ENCODE peak calls at places on chromosomes 7 and 10, in nine cellular contexts. One of them, this sample, is unnamed.

GRCh38 chr7:116575853-116576252 is 51.0 kb downstream of the CAV1 start:
- DNase-seq in Panc1: no peak
- DNase-seq in astrocyte of the spinal cord: no peak
- DNase-seq in A673: no peak
- DNase-seq in mucosa of descending colon: no peak
- DNase-seq in adrenal gland: no peak
- DNase-seq in psoas muscle: no peak
- DNase-seq in astrocyte: no peak
- DNase-seq in neural crest cell: no peak
- DNase-seq in this sample: no peak

GRCh38 chr10:127695431-127695830 is 41.6 kb upstream of the FOXI2 start:
- DNase-seq in astrocyte of the spinal cord: no peak
- DNase-seq in A673: no peak
- DNase-seq in psoas muscle: no peak
- DNase-seq in Panc1: no peak
- DNase-seq in astrocyte: no peak
- DNase-seq in neural crest cell: no peak
- DNase-seq in adrenal gland: no peak
- DNase-seq in mucosa of descending colon: no peak
- DNase-seq in this sample: no peak

GRCh38 chr7:151875862-151876111 is 1.1 kb downstream of the PRKAG2 start:
- DNase-seq in mucosa of descending colon: no peak
- DNase-seq in astrocyte of the spinal cord: peak; percentile 25
- DNase-seq in psoas muscle: no peak
- DNase-seq in adrenal gland: no peak
- DNase-seq in Panc1: no peak
- DNase-seq in astrocyte: no peak
- DNase-seq in neural crest cell: no peak
- DNase-seq in A673: no peak
- DNase-seq in this sample: peak; percentile 68

GRCh38 chr7:155202106-155202871 is 95.4 kb upstream of the INSIG1 start:
- DNase-seq in mucosa of descending colon: no peak
- DNase-seq in Panc1: no peak
- DNase-seq in A673: no peak
- DNase-seq in adrenal gland: no peak
- DNase-seq in neural crest cell: no peak
- DNase-seq in astrocyte of the spinal cord: no peak
- DNase-seq in psoas muscle: no peak
- DNase-seq in astrocyte: no peak
- DNase-seq in this sample: no peak

GRCh38 chr7:80440908-80441307 is 71.0 kb downstream of the GNAT3 start:
- DNase-seq in astrocyte of the spinal cord: peak; percentile 36
- DNase-seq in Panc1: no peak
- DNase-seq in astrocyte: peak; percentile 37
- DNase-seq in adrenal gland: no peak
- DNase-seq in neural crest cell: no peak
- DNase-seq in A673: no peak
- DNase-seq in mucosa of descending colon: no peak
- DNase-seq in psoas muscle: no peak
- DNase-seq in this sample: no peak

GRCh38 chr10:88064608-88065383 is 201.4 kb downstream of the PTEN start:
- DNase-seq in A673: peak; percentile 23
- DNase-seq in astrocyte of the spinal cord: no peak
- DNase-seq in neural crest cell: no peak
- DNase-seq in astrocyte: no peak
- DNase-seq in mucosa of descending colon: no peak
- DNase-seq in adrenal gland: peak; percentile 67
- DNase-seq in Panc1: no peak
- DNase-seq in psoas muscle: peak; percentile 80
- DNase-seq in this sample: peak; percentile 37

GRCh38 chr7:46993396-46993795 is 588.5 kb downstream of the TNS3 start:
- DNase-seq in adrenal gland: no peak
- DNase-seq in mucosa of descending colon: no peak
- DNase-seq in psoas muscle: no peak
- DNase-seq in neural crest cell: no peak
- DNase-seq in astrocyte: no peak
- DNase-seq in Panc1: no peak
- DNase-seq in astrocyte of the spinal cord: no peak
- DNase-seq in A673: no peak
- DNase-seq in this sample: no peak

GRCh38 chr10:92740762-92741161 is 51.0 kb downstream of the HHEX start:
- DNase-seq in A673: no peak
- DNase-seq in psoas muscle: no peak
- DNase-seq in neural crest cell: no peak
- DNase-seq in Panc1: no peak
- DNase-seq in astrocyte of the spinal cord: no peak
- DNase-seq in adrenal gland: no peak
- DNase-seq in astrocyte: peak; percentile 22
- DNase-seq in mucosa of descending colon: no peak
- DNase-seq in this sample: no peak

GRCh38 chr7:137670521-137671064 is 176.2 kb downstream of the DGKI start:
- DNase-seq in Panc1: no peak
- DNase-seq in mucosa of descending colon: no peak
- DNase-seq in psoas muscle: no peak
- DNase-seq in A673: no peak
- DNase-seq in adrenal gland: no peak
- DNase-seq in astrocyte of the spinal cord: peak; percentile 56
- DNase-seq in astrocyte: peak; percentile 64
- DNase-seq in neural crest cell: no peak
- DNase-seq in this sample: peak; percentile 56

GRCh38 chr7:125966278-125967048 is 1036.8 kb upstream of the POT1 start:
- DNase-seq in mucosa of descending colon: no peak
- DNase-seq in Panc1: no peak
- DNase-seq in astrocyte of the spinal cord: no peak
- DNase-seq in A673: no peak
- DNase-seq in psoas muscle: no peak
- DNase-seq in neural crest cell: no peak
- DNase-seq in astrocyte: no peak
- DNase-seq in adrenal gland: no peak
- DNase-seq in this sample: no peak

GRCh38 chr10:51246156-51246555 is 171.9 kb downstream of the PRKG1 start:
- DNase-seq in A673: no peak
- DNase-seq in mucosa of descending colon: no peak
- DNase-seq in adrenal gland: peak; percentile 34
- DNase-seq in Panc1: no peak
- DNase-seq in astrocyte of the spinal cord: no peak
- DNase-seq in astrocyte: peak; percentile 6
- DNase-seq in neural crest cell: no peak
- DNase-seq in psoas muscle: no peak
- DNase-seq in this sample: no peak

GRCh38 chr7:112204072-112204775 is 2.0 kb downstream of the DOCK4 start:
- DNase-seq in A673: peak; percentile 54
- DNase-seq in adrenal gland: no peak
- DNase-seq in astrocyte of the spinal cord: peak; percentile 13
- DNase-seq in mucosa of descending colon: no peak
- DNase-seq in Panc1: no peak
- DNase-seq in astrocyte: no peak
- DNase-seq in psoas muscle: no peak
- DNase-seq in neural crest cell: no peak
- DNase-seq in this sample: no peak

GRCh38 chr10:102642553-102643345 is 1.5 kb upstream of the TRIM8 start:
- DNase-seq in A673: peak; percentile 49
- DNase-seq in adrenal gland: peak; percentile 68
- DNase-seq in neural crest cell: peak; percentile 35
- DNase-seq in astrocyte of the spinal cord: peak; percentile 60
- DNase-seq in psoas muscle: peak; percentile 80
- DNase-seq in Panc1: no peak
- DNase-seq in astrocyte: no peak
- DNase-seq in mucosa of descending colon: peak; percentile 80
- DNase-seq in this sample: peak; percentile 59

GRCh38 chr7:131524116-131524515 is 32.3 kb downstream of the PODXL start:
- DNase-seq in psoas muscle: no peak
- DNase-seq in astrocyte of the spinal cord: no peak
- DNase-seq in adrenal gland: no peak
- DNase-seq in Panc1: no peak
- DNase-seq in mucosa of descending colon: no peak
- DNase-seq in neural crest cell: no peak
- DNase-seq in astrocyte: no peak
- DNase-seq in A673: no peak
- DNase-seq in this sample: no peak

GRCh38 chr7:152511736-152512135 is 75.9 kb upstream of the KMT2C start:
- DNase-seq in neural crest cell: no peak
- DNase-seq in adrenal gland: no peak
- DNase-seq in mucosa of descending colon: no peak
- DNase-seq in psoas muscle: no peak
- DNase-seq in astrocyte: no peak
- DNase-seq in astrocyte of the spinal cord: no peak
- DNase-seq in A673: no peak
- DNase-seq in Panc1: no peak
- DNase-seq in this sample: no peak

GRCh38 chr10:77643795-77644468 is 6.3 kb upstream of the KCNMA1 start:
- DNase-seq in psoas muscle: no peak
- DNase-seq in A673: peak; percentile 72
- DNase-seq in adrenal gland: peak; percentile 58
- DNase-seq in neural crest cell: peak; percentile 40
- DNase-seq in astrocyte: peak; percentile 37
- DNase-seq in astrocyte of the spinal cord: peak; percentile 68
- DNase-seq in mucosa of descending colon: no peak
- DNase-seq in Panc1: no peak
- DNase-seq in this sample: no peak

GRCh38 chr10:129965940-129966339 is 1.9 kb upstream of the EBF3 start:
- DNase-seq in adrenal gland: no peak
- DNase-seq in A673: no peak
- DNase-seq in astrocyte of the spinal cord: no peak
- DNase-seq in astrocyte: no peak
- DNase-seq in Panc1: no peak
- DNase-seq in neural crest cell: no peak
- DNase-seq in psoas muscle: no peak
- DNase-seq in mucosa of descending colon: no peak
- DNase-seq in this sample: no peak

GRCh38 chr7:140512317-140513000 is 33.2 kb upstream of the MKRN1 start:
- DNase-seq in A673: no peak
- DNase-seq in psoas muscle: no peak
- DNase-seq in mucosa of descending colon: peak; percentile 94
- DNase-seq in astrocyte: no peak
- DNase-seq in neural crest cell: no peak
- DNase-seq in astrocyte of the spinal cord: no peak
- DNase-seq in adrenal gland: peak; percentile 58
- DNase-seq in Panc1: no peak
- DNase-seq in this sample: no peak

DNA sequence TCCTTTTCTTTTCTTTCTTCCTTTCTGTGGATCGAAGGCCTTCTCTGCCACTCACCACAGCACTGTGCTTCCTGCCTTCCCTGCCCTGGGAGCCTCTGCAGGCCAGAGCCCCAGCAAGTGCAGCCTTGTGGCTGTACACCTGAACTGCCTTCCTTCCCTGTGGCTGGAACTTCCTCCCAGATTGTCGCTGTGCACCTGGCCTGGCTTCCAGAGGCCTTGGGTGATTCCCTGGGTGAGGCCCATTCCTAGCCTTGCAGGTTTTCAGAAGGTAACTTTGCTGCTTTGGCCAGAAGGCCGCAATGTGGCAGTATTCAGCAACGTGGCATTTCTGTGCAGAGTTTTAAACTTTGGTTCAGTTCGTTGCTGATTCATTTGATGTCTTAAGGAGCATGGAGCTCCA is 50.1 kb upstream of the RASGEF1A start:
- DNase-seq in adrenal gland: no peak
- DNase-seq in A673: no peak
- DNase-seq in Panc1: no peak
- DNase-seq in neural crest cell: no peak
- DNase-seq in psoas muscle: no peak
- DNase-seq in astrocyte of the spinal cord: no peak
- DNase-seq in mucosa of descending colon: peak; percentile 74
- DNase-seq in astrocyte: no peak
- DNase-seq in this sample: no peak
- TF ChIP-seq CTCF in adrenal gland: no peak
- TF ChIP-seq CTCF in A673: no peak
- TF ChIP-seq CTCF in Panc1: no peak
- TF ChIP-seq CTCF in neural crest cell: no peak
- TF ChIP-seq CTCF in psoas muscle: no peak
- TF ChIP-seq CTCF in astrocyte of the spinal cord: no peak
- TF ChIP-seq CTCF in mucosa of descending colon: peak; percentile 33
- TF ChIP-seq CTCF in astrocyte: no peak
- TF ChIP-seq CTCF in this sample: no peak

GRCh38 chr7:6425948-6426347 is 21.8 kb downstream of the DAGLB start:
- DNase-seq in astrocyte: no peak
- DNase-seq in adrenal gland: no peak
- DNase-seq in neural crest cell: no peak
- DNase-seq in Panc1: no peak
- DNase-seq in psoas muscle: no peak
- DNase-seq in astrocyte of the spinal cord: no peak
- DNase-seq in mucosa of descending colon: no peak
- DNase-seq in A673: no peak
- DNase-seq in this sample: no peak
- TF ChIP-seq CTCF in astrocyte: no peak
- TF ChIP-seq CTCF in adrenal gland: no peak
- TF ChIP-seq CTCF in neural crest cell: no peak
- TF ChIP-seq CTCF in Panc1: no peak
- TF ChIP-seq CTCF in psoas muscle: no peak
- TF ChIP-seq CTCF in astrocyte of the spinal cord: no peak
- TF ChIP-seq CTCF in mucosa of descending colon: no peak
- TF ChIP-seq CTCF in A673: no peak
- TF ChIP-seq CTCF in this sample: no peak

GRCh38 chr7:18821554-18821953 is 295.9 kb downstream of the TWIST1 start:
- DNase-seq in mucosa of descending colon: no peak
- DNase-seq in astrocyte of the spinal cord: no peak
- DNase-seq in adrenal gland: no peak
- DNase-seq in A673: no peak
- DNase-seq in astrocyte: no peak
- DNase-seq in Panc1: no peak
- DNase-seq in psoas muscle: no peak
- DNase-seq in neural crest cell: no peak
- DNase-seq in this sample: no peak
- TF ChIP-seq CTCF in mucosa of descending colon: no peak
- TF ChIP-seq CTCF in astrocyte of the spinal cord: no peak
- TF ChIP-seq CTCF in adrenal gland: no peak
- TF ChIP-seq CTCF in A673: no peak
- TF ChIP-seq CTCF in astrocyte: no peak
- TF ChIP-seq CTCF in Panc1: no peak
- TF ChIP-seq CTCF in psoas muscle: no peak
- TF ChIP-seq CTCF in neural crest cell: no peak
- TF ChIP-seq CTCF in this sample: no peak

DNA sequence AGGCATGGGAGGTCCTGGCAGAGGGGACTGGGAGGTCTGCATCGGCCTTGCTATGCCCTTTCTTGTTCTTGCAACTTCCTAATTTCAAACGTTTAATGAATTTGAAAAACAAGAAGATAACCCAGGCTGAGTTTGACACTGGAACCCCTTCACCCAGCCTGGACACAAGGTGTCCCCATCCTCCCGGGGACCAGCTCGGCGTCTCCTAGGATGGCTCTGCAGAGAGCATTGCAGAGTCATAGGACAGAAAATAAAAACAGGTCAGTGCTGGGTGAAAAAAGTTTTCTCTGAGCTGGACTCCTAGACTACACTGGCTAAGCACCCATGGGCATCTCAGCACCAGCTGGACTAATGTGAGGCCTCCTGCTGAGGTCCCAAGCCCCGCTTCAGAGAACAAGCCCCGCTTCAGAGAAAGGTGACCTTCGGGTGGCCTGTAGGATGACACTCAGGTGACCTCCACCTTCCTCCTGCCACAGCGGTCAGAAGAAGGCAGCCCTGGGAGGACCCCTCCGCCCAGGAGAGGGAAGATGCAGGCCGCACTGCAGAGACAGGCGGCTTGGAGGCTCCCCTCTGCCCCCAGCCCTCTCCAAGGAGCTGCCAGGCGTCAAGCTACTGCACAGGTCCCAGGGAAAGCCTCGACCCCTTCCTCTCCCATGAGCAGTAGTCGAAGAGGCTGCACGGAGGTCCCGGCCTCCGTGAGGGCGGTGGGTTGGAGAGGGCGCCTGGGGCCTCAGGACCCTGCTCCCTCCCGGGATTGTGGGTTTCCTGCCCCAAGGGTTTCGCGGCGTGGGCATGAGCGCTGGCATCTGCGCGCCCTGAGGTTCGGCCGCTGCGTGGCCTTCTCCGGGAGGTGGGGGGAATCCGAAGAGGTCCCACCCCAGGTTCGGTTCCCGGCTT is 9.2 kb upstream of the UNCX start:
- DNase-seq in psoas muscle: no peak
- DNase-seq in astrocyte of the spinal cord: no peak
- DNase-seq in adrenal gland: no peak
- DNase-seq in astrocyte: no peak
- DNase-seq in neural crest cell: no peak
- DNase-seq in Panc1: no peak
- DNase-seq in A673: no peak
- DNase-seq in mucosa of descending colon: no peak
- DNase-seq in this sample: no peak
- TF ChIP-seq CTCF in psoas muscle: no peak
- TF ChIP-seq CTCF in astrocyte of the spinal cord: no peak
- TF ChIP-seq CTCF in adrenal gland: no peak
- TF ChIP-seq CTCF in astrocyte: no peak
- TF ChIP-seq CTCF in neural crest cell: peak; percentile 17
- TF ChIP-seq CTCF in Panc1: no peak
- TF ChIP-seq CTCF in A673: no peak
- TF ChIP-seq CTCF in mucosa of descending colon: no peak
- TF ChIP-seq CTCF in this sample: peak; percentile 15

This sample was measured in GM13977.